ENCODE peak calls at places on chromosomes 11 and 22, in four cellular contexts. J is transverse colon, U is upper lobe of left lung, Z is HCT116. T is an unnamed sample. For H3K4me1, the result is how much of the 10 kb centered on the place peaks cover.

GRCh38 chr11:85027346-85027745 is 599.8 kb downstream of the DLG2 start:
- DNase-seq in J (no peak), Z (no peak), U (peak), T (no peak)

GRCh38 chr22:49353185-49353584 is 474.5 kb downstream of the BRD1 start:
- DNase-seq in Z (no peak), J (no peak), U (no peak), T (no peak)

GRCh38 chr11:88301478-88302140 is 35.9 kb downstream of the CTSC start:
- DNase-seq in U (no peak), J (no peak), Z (no peak), T (no peak)

GRCh38 chr11:44952500-44953260 is 2.0 kb upstream of the TP53I11 start:
- DNase-seq in Z (no peak), J (no peak), U (no peak), T (no peak)

GRCh38 chr11:2911088-2912037 is 17.9 kb downstream of the PHLDA2 start:
- DNase-seq in U (peak), J (no peak), Z (no peak), T (no peak)

GRCh38 chr11:28107331-28107725 is 628 bp downstream of the KIF18A start:
- DNase-seq in U (no peak), J (no peak), Z (no peak), T (no peak)

GRCh38 chr11:78576549-78577097 is 2.0 kb upstream of the NARS2 start:
- DNase-seq in J (no peak), U (no peak), Z (no peak), T (no peak)

GRCh38 chr11:17563248-17563647 is 16.2 kb downstream of the OTOG start:
- DNase-seq in U (no peak), J (no peak), Z (no peak), T (peak)

GRCh38 chr11:15696069-15696468 is 581.3 kb downstream of the INSC start:
- DNase-seq in J (no peak), Z (no peak), U (no peak), T (no peak)

GRCh38 chr11:69333906-69334305 is 40.0 kb downstream of the MYEOV start:
- DNase-seq in J (no peak), U (no peak), Z (no peak), T (no peak)

GRCh38 chr11:112608466-112608865 is 347.8 kb upstream of the PLET1 start:
- DNase-seq in Z (no peak), U (no peak), J (no peak), T (no peak)

GRCh38 chr11:108697872-108698473 is 33.1 kb downstream of the DDX10 start:
- DNase-seq in J (peak), Z (peak), U (no peak), T (no peak)

GRCh38 chr11:126544311-126545056 is 189.0 kb downstream of the ST3GAL4 start:
- DNase-seq in J (peak), Z (no peak), U (no peak), T (peak)

GRCh38 chr11:66625041-66625751 is 8.8 kb downstream of the RBM14 start:
- DNase-seq in U (peak), J (no peak), Z (no peak), T (no peak)

GRCh38 chr22:24230911-24231656 is 13.8 kb downstream of the GGT5 start:
- DNase-seq in U (peak), J (peak), Z (no peak), T (no peak)

GRCh38 chr22:50523806-50524663 is 1.4 kb downstream of the SCO2 start:
- DNase-seq in Z (no peak), J (peak), U (peak), T (no peak)

GRCh38 chr11:35792846-35793192 is 130.2 kb downstream of the TRIM44 start:
- DNase-seq in J (no peak), Z (no peak), U (no peak), T (no peak)

GRCh38 chr11:4094348-4095291 is at the start of gene RRM1:
- DNase-seq in Z (peak), U (peak), J (peak), T (peak)
- TF ChIP-seq POLR2A in Z (peak), U (no peak), J (peak), T (peak)

DNA sequence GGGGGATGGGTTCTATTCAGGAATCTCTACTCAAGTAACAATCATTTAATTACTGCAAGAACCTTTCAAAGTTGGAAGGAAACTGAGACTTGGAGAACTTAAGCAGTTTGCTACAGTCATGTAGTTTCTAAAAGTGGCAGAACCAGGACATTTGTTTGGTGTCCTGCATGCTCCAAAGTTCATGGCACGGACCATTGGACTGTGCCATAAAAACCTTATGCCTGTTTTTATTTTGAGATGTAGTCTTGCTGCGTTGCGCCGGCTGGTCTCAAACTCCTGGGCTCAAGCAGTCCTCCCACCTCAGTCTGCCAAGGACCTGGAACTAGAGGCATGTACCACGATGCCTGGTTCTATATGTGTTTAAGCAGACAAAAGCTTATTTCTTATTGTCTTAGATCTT is 18.6 kb upstream of the AIFM3 start:
- DNase-seq in Z (no peak), U (no peak), J (peak), T (no peak)
- TF ChIP-seq POLR2AphosphoS5 in Z (no peak), U (no peak), J (no peak), T (no peak)

DNA sequence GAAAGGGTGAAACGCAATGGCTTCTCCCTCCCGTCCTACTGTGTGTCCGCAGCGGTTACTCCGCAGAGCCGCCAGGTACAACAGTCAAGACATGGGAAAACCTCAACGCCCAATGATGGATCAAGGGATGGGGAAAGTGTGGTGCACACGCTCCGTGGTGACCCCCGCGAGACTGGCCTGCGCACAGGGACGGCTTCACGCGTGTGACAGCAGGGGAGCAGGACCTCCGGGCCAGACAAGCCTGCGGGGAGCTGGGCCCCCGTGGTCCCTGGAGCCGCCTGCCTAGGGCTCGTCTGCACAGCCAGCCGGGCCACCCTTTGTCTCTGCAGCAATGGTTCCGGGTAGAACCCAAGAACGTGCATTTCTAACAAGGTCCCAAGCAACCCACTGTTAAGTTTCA is 31.7 kb upstream of the MOB2 start:
- DNase-seq in Z (no peak), U (peak), J (no peak), T (no peak)
- H3K4me1 ChIP-seq in Z (under half), U (half or more), J (under half), T (under half)

DNA sequence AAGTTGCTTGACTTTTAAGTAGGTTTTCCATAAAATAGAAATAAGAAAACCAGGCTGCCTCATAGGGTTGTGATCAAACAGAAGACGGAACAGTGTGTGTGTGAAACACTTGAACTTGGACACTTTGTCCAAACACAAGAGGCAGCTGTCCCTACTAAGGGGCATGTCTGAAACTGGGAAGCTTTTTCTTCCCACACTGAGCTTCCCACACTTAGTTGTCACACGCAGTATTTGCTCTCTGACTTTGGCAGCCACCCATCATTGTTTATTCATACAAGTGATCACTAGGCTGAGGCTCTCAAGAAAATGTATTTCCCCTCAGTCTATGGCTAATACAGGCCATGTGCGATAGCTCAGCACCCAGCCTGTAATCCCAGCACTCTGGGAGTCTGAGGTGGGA is 1.2 kb upstream of the C11orf91 start:
- DNase-seq in U (no peak), Z (no peak), J (no peak), T (no peak)
- TF ChIP-seq POLR2A in U (no peak), Z (no peak), J (no peak), T (no peak)

GRCh38 chr11:868802-869201 is 26.1 kb downstream of the TSPAN4 start:
- DNase-seq in U (peak), J (no peak), Z (no peak), T (no peak)
- TF ChIP-seq POLR2AphosphoS5 in U (no peak), J (no peak), Z (no peak), T (no peak)

GRCh38 chr11:128660957-128661356 is 32.9 kb upstream of the FLI1 start:
- DNase-seq in J (no peak), Z (no peak), U (no peak), T (no peak)
- H3K4me1 ChIP-seq in J (under half), Z (under half), U (under half), T (under half)

GRCh38 chr11:10568486-10568941 is at the start of gene LYVE1:
- DNase-seq in Z (no peak), J (peak), U (no peak), T (no peak)
- TF ChIP-seq POLR2A in Z (no peak), J (no peak), U (no peak), T (no peak)

DNA sequence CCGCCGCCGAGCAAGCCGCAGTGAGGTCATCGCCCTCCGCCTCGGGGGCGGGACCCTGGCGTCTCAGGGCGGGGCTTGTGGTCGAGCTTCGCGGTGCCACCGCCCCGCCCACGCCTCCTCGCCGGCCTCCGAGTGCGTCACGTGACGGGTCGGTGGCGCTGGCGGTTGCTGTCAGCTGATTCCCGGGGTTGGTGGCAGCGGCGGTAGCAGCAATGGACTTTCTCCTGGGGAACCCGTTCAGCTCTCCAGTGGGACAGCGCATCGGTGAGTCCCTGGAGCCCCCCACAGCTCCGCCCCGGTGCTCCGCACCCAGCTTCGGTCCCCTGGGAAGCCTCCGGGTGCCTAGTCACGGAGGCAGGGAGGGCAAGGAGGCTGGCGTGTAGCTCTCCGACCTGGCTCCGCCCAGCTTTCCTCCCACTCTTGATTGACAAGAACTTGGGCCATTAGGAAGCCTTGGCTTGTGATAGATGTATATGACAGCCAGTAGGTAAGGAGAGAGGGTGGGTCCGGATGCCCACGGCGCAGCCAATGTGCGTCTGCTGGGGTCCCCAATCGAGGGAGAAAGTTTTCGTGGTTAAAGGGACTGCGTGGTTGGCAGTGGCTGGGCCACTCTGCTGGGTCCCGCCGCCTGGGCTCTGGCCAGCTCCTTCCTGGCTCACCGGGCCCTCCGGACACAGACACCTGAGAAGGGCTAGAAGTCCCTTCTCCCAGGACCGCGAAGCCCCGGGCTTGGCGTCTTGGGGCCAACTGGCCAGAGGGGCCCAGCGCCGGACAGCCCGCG is at the start of gene TOM1:
- DNase-seq in Z (peak), J (peak), U (peak), T (peak)
- TF ChIP-seq POLR2AphosphoS5 in Z (peak), J (peak), U (peak), T (peak)

DNA sequence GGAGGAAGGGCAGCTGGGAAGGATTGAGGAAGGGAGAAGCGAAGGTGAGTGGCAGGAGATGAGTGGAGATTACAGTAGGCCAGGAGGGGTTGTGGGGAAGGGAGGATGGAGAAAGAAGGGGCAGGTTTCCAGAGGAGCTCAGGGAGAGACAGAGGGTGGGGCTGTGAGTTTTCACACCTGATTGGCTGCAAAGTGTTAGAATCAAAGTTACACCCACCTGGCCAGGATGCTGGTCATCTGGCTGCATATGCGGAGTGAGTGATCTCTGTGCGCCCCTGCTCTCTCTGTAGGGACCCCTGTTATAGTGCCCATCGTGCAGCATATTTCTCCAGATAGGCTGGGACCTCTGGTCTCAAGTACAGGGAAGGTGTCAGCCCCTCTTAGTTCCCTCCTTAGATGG is 18.3 kb downstream of the AMPD3 start:
- DNase-seq in J (no peak), U (no peak), Z (no peak), T (peak)
- H3K4me1 ChIP-seq in J (under half), U (under half), Z (under half), T (under half)

DNA sequence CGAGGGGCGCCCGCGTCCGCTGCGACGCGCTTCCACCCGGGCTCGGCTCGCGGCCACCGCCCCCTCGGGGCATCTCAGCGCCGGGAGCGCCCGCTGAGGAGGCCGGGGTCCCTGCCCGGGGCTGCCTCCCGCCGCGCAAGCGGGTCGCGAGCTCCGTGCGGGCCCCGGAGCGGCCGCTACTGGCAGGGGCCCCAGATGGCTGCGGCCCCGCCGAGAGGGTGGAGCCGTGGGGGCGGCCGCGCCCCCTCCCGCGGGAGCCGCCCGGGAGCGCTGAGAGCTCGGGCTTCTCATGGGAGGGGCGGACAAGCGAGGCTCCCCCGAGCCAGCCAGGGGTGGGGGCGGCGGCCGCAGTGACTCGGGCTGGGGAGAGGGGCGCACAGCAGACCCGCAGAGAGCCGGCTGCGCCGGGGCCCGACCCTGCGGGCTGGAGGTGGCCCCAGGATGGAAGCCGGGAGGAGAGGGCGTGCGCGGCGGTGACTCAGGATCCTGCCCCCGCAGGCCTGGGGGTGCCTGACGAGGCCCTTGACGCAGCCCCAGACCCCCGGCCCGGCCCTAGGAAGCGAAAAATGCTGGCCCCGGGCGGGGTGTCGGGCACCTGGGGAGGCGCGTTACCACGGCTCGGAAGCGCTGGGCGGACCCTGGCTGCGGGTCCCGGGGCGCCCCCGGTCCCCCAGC is 606 bp upstream of the ZFTA start:
- DNase-seq in Z (no peak), J (peak), U (peak), T (no peak)
- TF ChIP-seq POLR2A in Z (peak), J (no peak), U (no peak), T (no peak)